ENCODE peak calls at places on chromosome 12, in four cellular contexts. V is endothelial cell of umbilical vein, Z is transverse colon, H is HCT116. S is an unnamed sample.

GRCh38 chr12:27521066-27521465 is 2.9 kb upstream of the PPFIBP1 start:
- DNase-seq in V (peak; percentile 46), Z (no peak), H (no peak), S (no peak)

GRCh38 chr12:67434653-67435375 is 165.7 kb downstream of the CAND1 start:
- DNase-seq in V (no peak), Z (no peak), H (no peak), S (no peak)

GRCh38 chr12:4168041-4168440 is 105.5 kb upstream of the CCND2 start:
- DNase-seq in V (no peak), Z (no peak), H (no peak), S (no peak)

GRCh38 chr12:70670948-70671347 is 33.7 kb upstream of the PTPRB start:
- DNase-seq in V (peak; percentile 82), Z (no peak), H (no peak), S (no peak)

GRCh38 chr12:79295572-79295971 is 395.2 kb downstream of the PAWR start:
- DNase-seq in V (no peak), Z (no peak), H (no peak), S (no peak)

GRCh38 chr12:114789276-114789675 is 105.3 kb upstream of the TBX3 start:
- DNase-seq in V (no peak), Z (no peak), H (no peak), S (no peak)

GRCh38 chr12:32508626-32509025 is 109.3 kb downstream of the FGD4 start:
- DNase-seq in V (no peak), Z (no peak), H (no peak), S (no peak)

GRCh38 chr12:42733911-42734310 is 144.4 kb upstream of the PRICKLE1 start:
- DNase-seq in V (no peak), Z (no peak), H (no peak), S (no peak)

GRCh38 chr12:109888179-109889020 is 8.1 kb upstream of the GLTP start:
- DNase-seq in V (peak; percentile 74), Z (no peak), H (peak; percentile 50), S (no peak)

GRCh38 chr12:77925536-77926108 is 94.9 kb downstream of the NAV3 start:
- DNase-seq in V (peak; percentile 92), Z (peak; percentile 54), H (peak; percentile 95), S (peak; percentile 70)

GRCh38 chr12:111304642-111305071 is 64.2 kb downstream of the PHETA1 start:
- DNase-seq in V (peak; percentile 10), Z (no peak), H (peak; percentile 52), S (no peak)

GRCh38 chr12:47767197-47767724 is 5.8 kb upstream of the SLC48A1 start:
- DNase-seq in V (peak; percentile 66), Z (peak; percentile 82), H (peak; percentile 52), S (peak; percentile 83)

GRCh38 chr12:65785500-65785899 is 38.8 kb upstream of the HMGA2 start:
- DNase-seq in V (no peak), Z (no peak), H (no peak), S (no peak)

GRCh38 chr12:6277982-6278438 is 32.5 kb upstream of the PLEKHG6 start:
- DNase-seq in V (no peak), Z (peak; percentile 68), H (no peak), S (peak; percentile 79)

GRCh38 chr12:126989532-126989931 is 1277.4 kb upstream of the TMEM132C start:
- DNase-seq in V (no peak), Z (no peak), H (no peak), S (no peak)

GRCh38 chr12:116319851-116320621 is 42.5 kb upstream of the MED13L start:
- DNase-seq in V (peak; percentile 72), Z (peak; percentile 53), H (no peak), S (no peak)

GRCh38 chr12:111396726-111397445 is 8.8 kb upstream of the SH2B3 start:
- DNase-seq in V (peak; percentile 96), Z (peak; percentile 90), H (peak; percentile 65), S (peak; percentile 98)

GRCh38 chr12:9634177-9634803 is 26.6 kb upstream of the KLRB1 start:
- DNase-seq in V (peak; percentile 70), Z (peak; percentile 73), H (no peak), S (no peak)

GRCh38 chr12:25496098-25496587 is 56.9 kb downstream of the LMNTD1 start:
- DNase-seq in V (peak; percentile 12), Z (no peak), H (no peak), S (no peak)

GRCh38 chr12:123897221-123897620 is 75.4 kb downstream of the CCDC92 start:
- DNase-seq in V (no peak), Z (no peak), H (peak; percentile 39), S (no peak)

GRCh38 chr12:83896416-83896815 is 1016.2 kb downstream of the SLC6A15 start:
- DNase-seq in V (no peak), Z (no peak), H (no peak), S (no peak)

GRCh38 chr12:29582156-29582555 is 84.7 kb upstream of the OVCH1 start:
- DNase-seq in V (peak; percentile 36), Z (no peak), H (no peak), S (no peak)

GRCh38 chr12:93140309-93140708 is 211.2 kb upstream of the EEA1 start:
- DNase-seq in V (no peak), Z (no peak), H (no peak), S (no peak)

GRCh38 chr12:71655495-71655894 is 8.2 kb downstream of the ZFC3H1 start:
- DNase-seq in V (no peak), Z (no peak), H (no peak), S (no peak)

GRCh38 chr12:31280183-31280582 is 45.8 kb downstream of the SINHCAF start:
- DNase-seq in V (no peak), Z (no peak), H (no peak), S (no peak)
- TF ChIP-seq POLR2AphosphoS5 in V (no peak), Z (no peak), H (no peak), S (no peak)

DNA sequence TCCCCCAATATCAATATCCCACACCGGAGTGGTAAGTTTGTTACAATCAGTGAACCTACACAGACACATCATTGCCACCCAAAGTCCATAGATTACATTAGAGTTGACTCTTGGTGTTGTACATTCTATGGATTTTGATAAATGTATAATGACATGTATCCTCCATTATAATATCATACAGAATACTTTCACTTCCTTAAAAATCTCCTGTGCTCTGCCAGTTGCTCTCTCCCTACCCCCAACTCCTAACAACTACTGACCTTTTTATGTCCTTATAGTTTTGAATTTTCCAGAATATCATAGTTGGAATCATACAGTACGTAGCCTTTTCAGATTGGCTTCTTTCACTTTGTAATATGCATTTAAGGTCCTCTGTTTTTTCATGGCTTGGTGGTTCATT is 48.4 kb downstream of the SLC4A8 start:
- DNase-seq in V (no peak), Z (no peak), H (no peak), S (no peak)
- H3K36me3 ChIP-seq in V (no peaks in the 10 kb centered on the region), Z (no peaks in the 10 kb centered on the region), H (no peaks in the 10 kb centered on the region), S (peaks cover 5% of the 10 kb centered on the region)

DNA sequence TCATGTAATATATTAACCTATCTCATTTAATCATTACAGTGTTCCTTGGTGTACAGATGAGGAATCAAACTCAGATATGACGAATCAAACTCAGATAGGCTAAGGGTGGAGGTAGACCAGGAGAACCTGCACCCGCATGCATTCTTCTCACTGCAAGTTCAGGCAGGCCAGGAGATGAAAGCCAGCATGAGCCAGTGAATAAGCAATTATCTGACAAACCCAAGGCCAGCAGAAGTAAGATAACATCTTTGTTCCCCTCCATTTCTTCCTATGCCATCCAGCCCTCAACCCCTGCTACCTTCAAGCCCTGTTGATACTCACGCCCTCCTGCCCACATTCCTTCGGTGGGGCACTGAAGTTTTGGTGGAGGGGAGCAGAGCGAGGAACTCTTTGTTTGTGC is 152.2 kb downstream of the ETV6 start:
- DNase-seq in V (no peak), Z (no peak), H (no peak), S (no peak)
- TF ChIP-seq CTCF in V (no peak), Z (no peak), H (no peak), S (no peak)

DNA sequence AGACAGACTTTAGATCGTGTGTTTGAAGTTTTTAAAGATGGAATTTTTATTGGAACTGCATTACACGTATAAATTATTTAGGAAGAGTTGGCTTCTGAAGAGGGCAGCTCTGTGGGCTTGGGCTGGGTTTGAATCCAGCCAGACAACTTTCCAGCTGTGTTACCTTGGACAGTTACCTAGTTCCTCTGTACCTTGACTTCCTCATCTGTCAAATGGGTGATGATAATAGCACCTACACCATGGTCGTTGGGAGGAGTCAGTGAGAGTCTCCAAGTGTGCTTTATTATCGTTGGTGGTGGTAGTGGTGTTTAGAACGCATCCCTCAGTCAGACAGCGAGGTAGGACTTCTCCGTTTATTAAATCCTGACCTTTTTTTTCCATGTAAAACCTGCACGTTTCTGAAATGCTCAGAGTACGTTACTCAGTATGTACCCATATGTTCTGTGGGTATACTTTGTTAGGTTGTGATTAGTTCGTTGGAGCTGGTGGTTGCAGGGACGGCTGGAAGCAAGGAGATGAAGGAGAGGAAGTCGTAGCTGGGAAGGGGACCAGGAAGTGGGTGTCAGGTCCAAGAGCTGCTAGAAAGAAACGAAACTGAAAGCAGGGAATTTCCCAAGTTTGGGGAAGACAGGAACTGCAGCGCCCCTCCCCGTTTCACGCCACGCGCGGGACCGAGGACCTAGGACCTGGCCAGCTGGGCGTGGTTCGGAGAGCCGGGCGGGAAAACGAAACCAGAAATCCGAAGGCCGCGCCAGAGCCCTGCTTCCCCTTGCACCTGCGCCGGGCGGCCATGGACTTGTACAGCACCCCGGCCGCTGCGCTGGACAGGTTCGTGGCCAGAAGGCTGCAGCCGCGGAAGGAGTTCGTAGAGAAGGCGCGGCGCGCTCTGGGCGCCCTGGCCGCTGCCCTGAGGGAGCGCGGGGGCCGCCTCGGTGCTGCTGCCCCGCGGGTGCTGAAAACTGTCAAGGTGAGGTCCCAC is at the start of gene OAS3:
- DNase-seq in V (peak; percentile 57), Z (peak; percentile 90), H (peak; percentile 22), S (peak; percentile 93)
- TF ChIP-seq POLR2AphosphoS5 in V (no peak), Z (no peak), H (peak; percentile 56), S (peak; percentile 62)

S was measured in spleen.